ENCODE peak calls at places on chromosome 15, in four cellular contexts. U is HepG2, Y is H1, E is GM12878. T is an unnamed sample.

GRCh38 chr15:79960502-79961217 is 10.3 kb downstream of the BCL2A1 start:
- DNase-seq in U (peak; percentile 45), Y (no peak), E (no peak), T (no peak)

GRCh38 chr15:82177291-82178010 is 85.1 kb downstream of the EFL1 start:
- DNase-seq in U (no peak), Y (no peak), E (no peak), T (no peak)

GRCh38 chr15:88747626-88748025 is 55.6 kb upstream of the ACAN start:
- DNase-seq in U (no peak), Y (no peak), E (no peak), T (no peak)

GRCh38 chr15:58462547-58462946 is 30.8 kb downstream of the LIPC start:
- DNase-seq in U (no peak), Y (no peak), E (no peak), T (no peak)

GRCh38 chr15:25508369-25509002 is 69.7 kb upstream of the UBE3A start:
- DNase-seq in U (peak; percentile 7), Y (no peak), E (no peak), T (no peak)

GRCh38 chr15:45943255-45943654 is 308.4 kb downstream of the SQOR start:
- DNase-seq in U (peak; percentile 50), Y (no peak), E (no peak), T (no peak)

GRCh38 chr15:82110144-82110543 is 64.3 kb upstream of the MEX3B start:
- DNase-seq in U (no peak), Y (no peak), E (no peak), T (no peak)

GRCh38 chr15:60523056-60523455 is 44.1 kb upstream of the ICE2 start:
- DNase-seq in U (no peak), Y (no peak), E (no peak), T (no peak)

GRCh38 chr15:50275908-50276307 is 10.4 kb upstream of the HDC start:
- DNase-seq in U (no peak), Y (no peak), E (no peak), T (no peak)

GRCh38 chr15:81939604-81940440 is 106.0 kb downstream of the MEX3B start:
- DNase-seq in U (peak; percentile 19), Y (peak; percentile 15), E (no peak), T (peak; percentile 38)

GRCh38 chr15:74385442-74386132 is 18.1 kb upstream of the CYP11A1 start:
- DNase-seq in U (no peak), Y (no peak), E (no peak), T (no peak)

GRCh38 chr15:88125578-88125977 is 131.0 kb downstream of the NTRK3 start:
- DNase-seq in U (no peak), Y (no peak), E (no peak), T (no peak)

GRCh38 chr15:67573194-67573593 is 30.7 kb downstream of the MAP2K5 start:
- DNase-seq in U (no peak), Y (no peak), E (no peak), T (no peak)

GRCh38 chr15:95247068-95247984 is 1016.0 kb downstream of the MCTP2 start:
- DNase-seq in U (peak; percentile 4), Y (no peak), E (no peak), T (no peak)
- TF ChIP-seq SUZ12 in U (no peak), Y (no peak), E (no peak), T (no peak)

GRCh38 chr15:51969728-51970127 is 1.9 kb downstream of the LEO1 start:
- DNase-seq in U (no peak), Y (no peak), E (no peak), T (no peak)
- H3K4me3 ChIP-seq in U (peak overlapping the region; percentile 97), Y (no peak overlapping the region), E (peak overlapping the region; percentile 82), T (no peak overlapping the region)

DNA sequence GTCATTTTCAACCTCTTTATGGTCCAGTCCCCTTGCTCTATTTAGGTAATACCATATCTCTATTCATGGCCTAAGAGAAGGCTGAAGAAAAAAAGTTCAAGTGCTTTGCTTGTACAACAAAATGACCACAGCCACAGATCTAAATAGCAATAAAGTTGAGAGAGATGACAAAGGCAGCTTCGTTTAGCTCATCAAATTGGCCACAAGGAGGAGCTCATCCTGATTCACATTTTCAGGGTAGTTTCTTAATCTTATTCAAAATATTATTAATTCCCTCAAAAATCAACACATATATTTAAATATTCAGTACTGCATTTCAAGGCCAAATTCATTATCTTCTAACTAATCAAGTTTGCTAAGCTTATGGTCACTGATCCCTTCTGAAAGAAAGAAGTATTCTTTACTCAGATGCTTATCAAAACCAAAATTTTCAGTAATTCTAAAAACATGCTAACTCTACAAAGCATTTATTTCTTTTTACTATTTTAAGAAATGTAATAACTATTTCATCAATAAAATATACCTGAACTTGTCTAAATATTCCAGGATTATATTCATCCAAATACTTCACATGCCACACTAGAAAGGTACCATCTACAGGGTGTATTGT is 85.5 kb downstream of the DMXL2 start:
- DNase-seq in U (peak; percentile 3), Y (no peak), E (no peak), T (no peak)
- TF ChIP-seq SUZ12 in U (no peak), Y (no peak), E (no peak), T (no peak)

GRCh38 chr15:47661661-47662180 is 55.6 kb upstream of the SEMA6D start:
- DNase-seq in U (no peak), Y (no peak), E (no peak), T (no peak)
- H3K4me3 ChIP-seq in U (no peak overlapping the region), Y (no peak overlapping the region), E (no peak overlapping the region), T (no peak overlapping the region)

GRCh38 chr15:78651930-78652655 is 11.1 kb upstream of the CHRNB4 start:
- DNase-seq in U (no peak), Y (no peak), E (no peak), T (no peak)
- TF ChIP-seq SUZ12 in U (no peak), Y (no peak), E (no peak), T (no peak)

GRCh38 chr15:84142888-84143337 is 92.7 kb upstream of the GOLGA6L4 start:
- DNase-seq in U (peak; percentile 75), Y (peak; percentile 49), E (peak; percentile 67), T (peak; percentile 62)
- H3K4me3 ChIP-seq in U (no peak overlapping the region), Y (peak overlapping the region; percentile 42), E (no peak overlapping the region), T (no peak overlapping the region)

T was measured in NT2/D1.